ENCODE peak calls at places on chromosome 6, in six cellular contexts. One of them, this sample, is unnamed.
A peak's percentile ranks its signal among the peaks of the same experiment; 100 is the strongest.

GRCh38 chr6:138885156-138885819 is 89.4 kb downstream of the ECT2L start:
- DNase-seq in upper lobe of right lung: no peak
- DNase-seq in lung: no peak
- DNase-seq in testis: no peak
- DNase-seq in WERI-Rb-1: no peak
- DNase-seq in heart left ventricle: no peak
- DNase-seq in this sample: no peak

GRCh38 chr6:169424149-169424804 is 170.6 kb upstream of the THBS2 start:
- DNase-seq in upper lobe of right lung: no peak
- DNase-seq in WERI-Rb-1: no peak
- DNase-seq in testis: no peak
- DNase-seq in lung: no peak
- DNase-seq in heart left ventricle: no peak
- DNase-seq in this sample: no peak

GRCh38 chr6:44742828-44743372 is 355.4 kb downstream of the CDC5L start:
- DNase-seq in testis: no peak
- DNase-seq in heart left ventricle: no peak
- DNase-seq in upper lobe of right lung: no peak
- DNase-seq in lung: no peak
- DNase-seq in WERI-Rb-1: no peak
- DNase-seq in this sample: no peak

GRCh38 chr6:21080221-21080620 is 513.3 kb upstream of the SOX4 start:
- DNase-seq in WERI-Rb-1: no peak
- DNase-seq in lung: no peak
- DNase-seq in upper lobe of right lung: no peak
- DNase-seq in testis: no peak
- DNase-seq in heart left ventricle: no peak
- DNase-seq in this sample: no peak

GRCh38 chr6:139540276-139540675 is 165.8 kb upstream of the CITED2 start:
- DNase-seq in upper lobe of right lung: no peak
- DNase-seq in lung: no peak
- DNase-seq in WERI-Rb-1: no peak
- DNase-seq in testis: no peak
- DNase-seq in heart left ventricle: no peak
- DNase-seq in this sample: no peak

GRCh38 chr6:100464910-100465700 is at the start of gene SIM1:
- DNase-seq in testis: peak; percentile 84
- DNase-seq in heart left ventricle: no peak
- DNase-seq in WERI-Rb-1: peak; percentile 93
- DNase-seq in upper lobe of right lung: no peak
- DNase-seq in lung: no peak
- DNase-seq in this sample: peak; percentile 36

GRCh38 chr6:132648828-132649227 is 10.2 kb downstream of the TAAR1 start:
- DNase-seq in upper lobe of right lung: no peak
- DNase-seq in WERI-Rb-1: no peak
- DNase-seq in lung: no peak
- DNase-seq in heart left ventricle: no peak
- DNase-seq in testis: no peak
- DNase-seq in this sample: no peak

GRCh38 chr6:110226261-110226660 is 46.0 kb downstream of the CDC40 start:
- DNase-seq in lung: no peak
- DNase-seq in WERI-Rb-1: no peak
- DNase-seq in testis: no peak
- DNase-seq in heart left ventricle: no peak
- DNase-seq in upper lobe of right lung: no peak
- DNase-seq in this sample: no peak

GRCh38 chr6:137224890-137225198 is 5.7 kb upstream of the IFNGR1 start:
- DNase-seq in WERI-Rb-1: no peak
- DNase-seq in testis: no peak
- DNase-seq in heart left ventricle: no peak
- DNase-seq in upper lobe of right lung: no peak
- DNase-seq in lung: no peak
- DNase-seq in this sample: peak; percentile 49

GRCh38 chr6:50929323-50929722 is 110.7 kb downstream of the TFAP2B start:
- DNase-seq in heart left ventricle: no peak
- DNase-seq in WERI-Rb-1: no peak
- DNase-seq in upper lobe of right lung: no peak
- DNase-seq in testis: no peak
- DNase-seq in lung: no peak
- DNase-seq in this sample: no peak
- TF ChIP-seq CTCF in heart left ventricle: no peak
- TF ChIP-seq CTCF in WERI-Rb-1: no peak
- TF ChIP-seq CTCF in upper lobe of right lung: no peak
- TF ChIP-seq CTCF in testis: no peak
- TF ChIP-seq CTCF in lung: no peak
- TF ChIP-seq CTCF in this sample: no peak

DNA sequence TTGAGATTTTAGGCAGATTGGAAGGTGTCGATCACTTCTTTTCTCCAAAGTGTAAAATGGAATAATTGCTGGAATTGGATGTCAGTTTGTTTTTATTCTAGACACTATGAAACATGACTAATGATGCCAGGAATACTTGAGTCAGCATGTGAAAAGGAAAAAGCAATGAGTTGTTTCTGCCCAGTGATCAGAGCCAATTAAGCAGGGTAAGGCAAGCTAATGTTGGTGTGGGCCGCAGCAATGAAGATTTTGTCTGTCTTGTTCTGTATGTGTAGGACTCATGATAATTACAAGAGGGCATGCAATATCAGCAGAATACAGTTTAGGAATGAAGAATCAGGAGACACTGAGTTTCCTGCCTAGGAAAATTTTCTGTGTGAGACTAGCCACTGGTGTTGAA is 110.3 kb downstream of the CARMIL1 start:
- DNase-seq in lung: no peak
- DNase-seq in testis: no peak
- DNase-seq in heart left ventricle: no peak
- DNase-seq in upper lobe of right lung: no peak
- DNase-seq in WERI-Rb-1: no peak
- DNase-seq in this sample: no peak
- H3K4me3 ChIP-seq in lung: no peak overlapping the region
- H3K4me3 ChIP-seq in testis: no peak overlapping the region
- H3K4me3 ChIP-seq in heart left ventricle: no peak overlapping the region
- H3K4me3 ChIP-seq in upper lobe of right lung: no peak overlapping the region
- H3K4me3 ChIP-seq in WERI-Rb-1: no peak overlapping the region
- H3K4me3 ChIP-seq in this sample: no peak overlapping the region

GRCh38 chr6:27514906-27515495 is 42.1 kb upstream of the ZNF184 start:
- DNase-seq in heart left ventricle: no peak
- DNase-seq in testis: no peak
- DNase-seq in upper lobe of right lung: no peak
- DNase-seq in lung: no peak
- DNase-seq in WERI-Rb-1: no peak
- DNase-seq in this sample: no peak
- H3K27me3 ChIP-seq in heart left ventricle: peaks cover 53% of the 10 kb centered on the region
- H3K27me3 ChIP-seq in testis: no peaks in the 10 kb centered on the region
- H3K27me3 ChIP-seq in upper lobe of right lung: peaks cover 57% of the 10 kb centered on the region
- H3K27me3 ChIP-seq in lung: peaks cover 5% of the 10 kb centered on the region
- H3K27me3 ChIP-seq in WERI-Rb-1: peaks cover 99% of the 10 kb centered on the region
- H3K27me3 ChIP-seq in this sample: no peaks in the 10 kb centered on the region

GRCh38 chr6:29696147-29697129 is 15.5 kb upstream of the ZFP57 start:
- DNase-seq in upper lobe of right lung: no peak
- DNase-seq in WERI-Rb-1: peak; percentile 48
- DNase-seq in testis: no peak
- DNase-seq in lung: no peak
- DNase-seq in heart left ventricle: no peak
- DNase-seq in this sample: no peak
- TF ChIP-seq CTCF in upper lobe of right lung: peak; percentile 31
- TF ChIP-seq CTCF in WERI-Rb-1: peak; percentile 86
- TF ChIP-seq CTCF in testis: no peak
- TF ChIP-seq CTCF in lung: no peak
- TF ChIP-seq CTCF in heart left ventricle: peak; percentile 28
- TF ChIP-seq CTCF in this sample: peak; percentile 80

DNA sequence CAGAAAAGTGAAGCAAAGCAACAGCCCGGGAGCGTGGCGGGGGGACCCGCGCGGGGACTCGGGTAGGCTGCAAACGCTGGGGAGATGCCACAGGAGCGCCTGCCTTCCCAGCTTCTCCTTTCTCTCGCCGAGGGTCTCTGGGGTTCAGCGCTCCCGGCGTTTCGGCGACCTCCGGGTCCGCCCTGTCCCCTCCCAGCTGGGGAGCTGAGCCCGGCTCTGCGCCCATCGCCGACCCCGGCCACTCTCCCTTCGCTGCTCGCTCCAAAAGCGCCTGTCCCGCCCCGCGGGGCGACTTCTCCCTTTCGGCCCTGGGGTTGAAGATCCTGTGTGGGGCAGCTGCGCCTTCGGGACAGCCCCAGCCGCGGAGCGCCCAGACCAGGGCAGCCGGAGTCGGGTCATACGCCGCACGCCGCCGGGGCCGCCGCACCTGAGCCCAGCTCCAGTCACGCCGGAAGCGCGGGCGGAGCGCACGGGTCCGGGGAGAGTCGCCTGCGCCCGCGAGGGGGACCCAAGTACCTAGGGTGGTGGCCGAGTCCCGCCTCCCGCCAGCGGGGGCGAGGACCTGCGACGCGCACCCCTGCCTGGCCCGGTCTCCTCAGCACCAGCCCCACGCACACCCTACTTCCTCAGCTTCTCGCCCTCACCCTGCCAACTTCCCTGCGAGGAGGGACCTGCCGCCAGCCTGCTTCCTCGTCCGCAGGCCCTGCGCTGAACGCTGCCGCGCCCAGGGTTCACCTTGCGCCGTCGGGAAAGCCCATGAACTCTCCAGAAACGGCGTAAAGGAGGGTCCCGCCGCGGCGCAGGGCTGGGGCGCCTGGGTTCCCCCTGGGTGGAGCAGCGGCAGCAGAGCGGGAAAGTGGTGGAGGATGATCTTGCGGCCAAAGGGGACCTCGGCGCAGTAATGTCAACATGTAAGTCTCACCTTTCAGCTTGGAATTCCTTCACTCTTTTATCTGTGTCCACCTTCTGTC is at the start of gene ADGRG6:
- DNase-seq in testis: peak; percentile 32
- DNase-seq in upper lobe of right lung: peak; percentile 80
- DNase-seq in WERI-Rb-1: peak; percentile 58
- DNase-seq in heart left ventricle: peak; percentile 24
- DNase-seq in lung: peak; percentile 49
- DNase-seq in this sample: peak; percentile 45
- H3K4me3 ChIP-seq in testis: peak within 1 kb of the TSS; percentile 49
- H3K4me3 ChIP-seq in upper lobe of right lung: peak within 1 kb of the TSS; percentile 68
- H3K4me3 ChIP-seq in WERI-Rb-1: peak within 1 kb of the TSS; percentile 62
- H3K4me3 ChIP-seq in heart left ventricle: peak within 1 kb of the TSS; percentile 16
- H3K4me3 ChIP-seq in lung: peak within 1 kb of the TSS; percentile 58
- H3K4me3 ChIP-seq in this sample: peak within 1 kb of the TSS; percentile 33

DNA sequence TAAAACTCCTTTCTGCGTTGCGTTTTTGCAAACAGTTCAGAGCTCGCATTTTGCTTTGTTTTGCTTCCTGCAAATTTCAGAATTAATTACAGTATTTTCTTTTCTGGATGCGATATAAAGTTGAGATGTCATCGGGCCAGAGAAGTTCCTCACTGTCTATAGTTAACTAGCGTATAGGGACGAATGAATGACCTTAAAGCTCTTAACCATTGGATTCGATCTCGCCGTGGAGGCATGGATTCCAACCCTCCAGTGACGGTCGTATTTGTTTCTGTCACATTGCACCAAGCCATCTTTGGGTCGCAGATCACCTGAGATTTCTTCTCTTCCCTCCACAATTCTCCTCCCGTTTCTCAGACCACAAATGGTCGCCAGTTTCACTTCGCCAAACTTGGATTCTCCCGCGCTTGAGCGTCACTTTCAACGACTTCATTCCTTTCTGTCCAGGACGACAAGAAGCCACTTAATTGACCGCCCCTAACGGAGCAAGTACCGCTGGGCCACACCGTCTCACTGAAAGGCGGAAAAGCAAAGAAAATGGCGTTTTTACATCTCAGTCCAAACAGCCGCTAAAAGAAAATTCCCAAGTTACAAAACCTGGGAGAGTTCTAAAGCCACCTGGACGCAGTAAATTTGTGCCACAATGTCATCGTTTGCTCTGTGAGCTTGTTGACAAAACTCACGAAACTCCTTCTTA is 85.3 kb upstream of the ZNF184 start:
- DNase-seq in heart left ventricle: no peak
- DNase-seq in upper lobe of right lung: no peak
- DNase-seq in testis: no peak
- DNase-seq in WERI-Rb-1: no peak
- DNase-seq in lung: no peak
- DNase-seq in this sample: no peak
- H3K27me3 ChIP-seq in heart left ventricle: peaks cover 100% of the 10 kb centered on the region
- H3K27me3 ChIP-seq in upper lobe of right lung: peaks cover 97% of the 10 kb centered on the region
- H3K27me3 ChIP-seq in testis: no peaks in the 10 kb centered on the region
- H3K27me3 ChIP-seq in WERI-Rb-1: peaks cover 98% of the 10 kb centered on the region
- H3K27me3 ChIP-seq in lung: no peaks in the 10 kb centered on the region
- H3K27me3 ChIP-seq in this sample: no peaks in the 10 kb centered on the region